ENCODE peak calls at places on chromosomes 1 and 21, in five cellular contexts. V is body of pancreas, G is heart left ventricle, W is uterus, R is prostate gland. K is an unnamed sample.
A peak's percentile ranks its signal among the peaks of the same experiment; 100 is the strongest.

GRCh38 chr1:41360074-41361027 is 883 bp upstream of the FOXO6 start:
- DNase-seq in V (no peak), G (no peak), W (peak; percentile 18), R (no peak), K (no peak)

GRCh38 chr1:104195395-104195794 is 445.7 kb downstream of the AMY1C start:
- DNase-seq in V (no peak), G (no peak), W (no peak), R (no peak), K (no peak)

GRCh38 chr1:169546087-169546995 is 39.9 kb downstream of the F5 start:
- DNase-seq in V (peak; percentile 66), G (no peak), W (peak; percentile 33), R (peak; percentile 73), K (peak; percentile 44)

GRCh38 chr1:205580140-205580922 is 51.5 kb downstream of the ELK4 start:
- DNase-seq in V (no peak), G (no peak), W (no peak), R (no peak), K (no peak)

GRCh38 chr1:192550922-192551534 is 24.5 kb upstream of the RGS1 start:
- DNase-seq in V (no peak), G (no peak), W (no peak), R (no peak), K (no peak)

GRCh38 chr1:186043276-186043675 is 309.1 kb downstream of the HMCN1 start:
- DNase-seq in V (no peak), G (no peak), W (no peak), R (no peak), K (no peak)

GRCh38 chr1:235047331-235047871 is 81.2 kb downstream of the TOMM20 start:
- DNase-seq in V (no peak), G (no peak), W (peak; percentile 37), R (no peak), K (no peak)

GRCh38 chr1:237864338-237865244 is 26.1 kb downstream of the ZP4 start:
- DNase-seq in V (peak; percentile 83), G (peak; percentile 84), W (peak; percentile 16), R (peak; percentile 16), K (peak; percentile 80)

GRCh38 chr1:65420590-65421340 is at the start of the genes LEPR and LEPROT:
- DNase-seq in V (no peak), G (no peak), W (no peak), R (no peak), K (no peak)

GRCh38 chr1:11058595-11059165 is 1.1 kb downstream of the SRM start:
- DNase-seq in V (peak; percentile 78), G (no peak), W (no peak), R (no peak), K (no peak)

GRCh38 chr1:190067592-190067991 is 410.1 kb downstream of the BRINP3 start:
- DNase-seq in V (no peak), G (no peak), W (no peak), R (no peak), K (no peak)

GRCh38 chr1:26779093-26779668 is 8.6 kb upstream of the PIGV start:
- DNase-seq in V (no peak), G (no peak), W (no peak), R (no peak), K (no peak)

GRCh38 chr1:233440952-233441401 is 113.5 kb downstream of the MAP3K21 start:
- DNase-seq in V (peak; percentile 31), G (no peak), W (no peak), R (peak; percentile 11), K (peak; percentile 8)

GRCh38 chr1:40820251-40820797 is 36.7 kb downstream of the KCNQ4 start:
- DNase-seq in V (no peak), G (no peak), W (no peak), R (no peak), K (no peak)

GRCh38 chr1:151723726-151724370 is 2.5 kb downstream of the RIIAD1 start:
- DNase-seq in V (no peak), G (no peak), W (no peak), R (no peak), K (no peak)

GRCh38 chr1:206582537-206583460 is 29.5 kb downstream of the EIF2D start:
- DNase-seq in V (no peak), G (no peak), W (no peak), R (no peak), K (peak; percentile 37)

GRCh38 chr21:28822882-28823335 is 169.8 kb downstream of the LTN1 start:
- DNase-seq in V (no peak), G (no peak), W (peak; percentile 22), R (peak; percentile 36), K (no peak)

GRCh38 chr1:38132681-38133080 is 86.1 kb upstream of the POU3F1 start:
- DNase-seq in V (no peak), G (no peak), W (no peak), R (no peak), K (no peak)

GRCh38 chr1:212980123-212980800 is 29.9 kb downstream of the VASH2 start:
- DNase-seq in V (peak; percentile 11), G (no peak), W (no peak), R (no peak), K (peak; percentile 86)

GRCh38 chr1:164557270-164557669 is 1.7 kb upstream of the PBX1 start:
- DNase-seq in V (peak; percentile 70), G (no peak), W (no peak), R (no peak), K (peak; percentile 41)

GRCh38 chr1:172661107-172661506 is 2.2 kb downstream of the FASLG start:
- DNase-seq in V (no peak), G (no peak), W (no peak), R (no peak), K (no peak)

GRCh38 chr1:57162607-57163235 is 196.9 kb upstream of the C8B start:
- DNase-seq in V (peak; percentile 24), G (peak; percentile 63), W (no peak), R (no peak), K (no peak)

GRCh38 chr1:39354572-39354971 is 136.9 kb upstream of the BMP8A start:
- DNase-seq in V (no peak), G (no peak), W (no peak), R (no peak), K (no peak)

DNA sequence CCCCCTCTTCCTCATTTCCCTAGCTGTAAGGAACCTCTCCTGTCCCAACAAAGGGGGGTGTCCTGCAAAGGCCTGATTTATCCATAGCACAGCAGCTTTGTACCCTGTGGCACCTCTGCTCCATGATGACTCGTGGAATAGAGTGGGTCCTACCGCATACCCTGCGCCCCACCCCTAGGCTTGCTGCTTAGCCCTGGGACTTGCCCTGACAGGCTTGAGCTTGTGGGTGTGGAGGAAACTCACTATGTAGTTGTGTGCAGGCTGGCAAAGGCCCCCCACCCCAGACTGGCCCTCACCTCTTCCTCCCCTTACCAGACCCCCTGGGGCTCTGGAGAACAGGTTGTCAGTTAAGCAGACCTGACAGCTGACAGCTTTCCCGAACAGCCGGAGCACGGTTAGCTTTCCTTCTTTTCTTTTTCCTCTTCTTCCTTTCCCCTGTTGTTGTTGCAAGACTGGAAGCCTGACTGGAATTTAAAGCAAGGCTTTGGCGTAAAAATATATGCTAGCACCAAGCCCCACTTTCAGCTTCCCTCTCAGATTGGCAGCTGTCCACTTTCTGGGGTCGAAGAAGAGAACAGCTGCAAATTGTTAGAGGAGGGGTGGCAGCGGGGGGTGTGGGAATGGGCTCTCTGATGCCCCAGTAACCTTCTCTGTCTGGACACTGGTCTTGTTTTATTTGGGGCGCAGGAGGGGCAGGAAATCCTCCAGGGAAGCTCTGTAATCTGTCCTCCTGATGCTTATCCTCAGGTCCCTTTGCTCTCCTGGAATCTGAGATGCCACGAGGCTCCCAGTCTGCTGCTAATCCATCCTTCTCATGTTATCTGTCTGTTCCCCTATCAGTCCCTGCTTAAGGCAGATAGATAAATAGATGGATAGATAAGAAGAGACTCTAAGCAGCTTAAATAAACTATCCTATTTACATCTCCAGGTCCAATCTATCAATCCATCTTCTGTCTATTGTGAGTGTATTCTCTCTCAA is 134.6 kb downstream of the BRINP2 start:
- DNase-seq in V (no peak), G (no peak), W (no peak), R (no peak), K (no peak)
- H3K27me3 ChIP-seq in V (no peaks in the 10 kb centered on the region), G (no peaks in the 10 kb centered on the region), W (no peaks in the 10 kb centered on the region), R (no peaks in the 10 kb centered on the region), K (no peaks in the 10 kb centered on the region)

DNA sequence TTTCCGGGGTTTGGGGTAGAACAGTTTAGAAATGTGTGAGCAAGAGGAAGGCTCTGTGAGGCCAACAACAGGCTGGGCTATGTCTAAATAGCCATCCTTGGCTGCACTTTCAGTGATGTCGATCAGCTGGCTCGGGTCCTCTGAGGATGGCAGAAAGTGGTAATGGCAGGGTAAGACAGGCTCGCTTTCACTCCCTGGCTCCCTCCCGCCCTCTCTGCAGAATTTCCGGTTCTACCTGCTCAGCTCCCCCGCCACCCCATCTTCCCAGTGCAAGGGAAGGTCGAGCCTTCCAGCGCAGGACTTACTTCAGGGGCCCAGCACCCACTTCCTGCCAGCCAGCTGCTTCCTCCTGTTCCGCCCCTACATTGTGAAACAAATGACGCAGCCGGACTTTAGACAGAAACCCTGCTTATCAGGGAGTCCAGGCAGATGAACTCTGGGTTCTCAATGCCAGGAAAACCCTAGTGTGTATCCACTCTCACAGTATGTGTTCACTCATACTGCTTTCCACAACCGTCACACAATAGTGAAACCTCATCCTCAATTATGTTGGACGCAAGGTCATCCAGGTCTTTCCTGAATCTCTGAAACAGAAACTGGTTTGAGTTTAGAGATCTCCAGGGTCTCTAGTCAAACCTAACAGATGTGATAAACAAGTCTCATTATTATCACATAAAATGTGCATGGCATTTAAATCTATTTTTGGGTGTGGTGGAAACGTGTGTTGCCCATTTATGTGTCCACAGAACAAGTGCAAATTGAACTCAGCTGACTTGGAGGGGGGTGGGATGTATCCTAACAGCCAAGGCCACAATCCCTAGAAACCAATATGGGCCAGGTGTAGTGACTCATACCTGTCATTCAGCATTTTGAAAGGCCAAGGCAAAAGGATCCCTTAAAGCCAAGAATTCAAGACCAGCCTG is 7.1 kb downstream of the F11R start:
- DNase-seq in V (peak; percentile 88), G (peak; percentile 84), W (peak; percentile 34), R (peak; percentile 91), K (peak; percentile 85)
- TF ChIP-seq POLR2A in V (peak; percentile 61), G (no peak), W (no peak), R (peak; percentile 26), K (peak; percentile 30)

DNA sequence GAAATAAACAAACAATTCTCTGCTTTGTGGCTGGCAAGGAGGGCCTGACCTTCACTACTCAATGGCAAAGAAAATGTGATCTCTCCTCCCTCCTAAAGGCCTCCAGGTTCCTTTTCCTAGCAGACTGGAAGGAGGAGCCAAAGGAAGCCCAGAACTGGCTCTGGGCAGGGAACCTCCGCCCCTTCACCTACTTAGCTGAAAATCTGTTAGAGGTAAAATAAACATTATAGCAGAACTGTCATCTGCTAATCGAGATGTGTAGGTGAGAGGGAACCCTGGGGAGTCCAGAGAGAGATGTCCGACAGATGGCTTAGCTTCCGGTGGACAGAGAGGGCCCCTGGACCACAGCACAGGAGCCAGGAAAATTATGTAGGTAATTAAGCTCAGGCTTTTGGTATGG is 75.2 kb upstream of the KCNA3 start:
- DNase-seq in V (peak; percentile 12), G (no peak), W (no peak), R (no peak), K (no peak)
- H3K27me3 ChIP-seq in V (no peaks in the 10 kb centered on the region), G (no peaks in the 10 kb centered on the region), W (no peaks in the 10 kb centered on the region), R (no peaks in the 10 kb centered on the region), K (no peaks in the 10 kb centered on the region)

GRCh38 chr1:30823969-30824735 is 66.6 kb upstream of the LAPTM5 start:
- DNase-seq in V (peak; percentile 97), G (peak; percentile 97), W (peak; percentile 96), R (peak; percentile 95), K (peak; percentile 98)
- TF ChIP-seq POLR2A in V (peak; percentile 95), G (peak; percentile 35), W (peak; percentile 92), R (peak; percentile 74), K (peak; percentile 95)

K was measured in thyroid gland.